ENCODE peak calls at places on chromosomes 11 and 22, in four cellular contexts. G is HCT116, P is spleen, F is transverse colon. Y is an unnamed sample.

GRCh38 chr11:123144707-123145106 is 50.3 kb downstream of the CLMP start:
- DNase-seq in G (no peak), P (no peak), F (no peak), Y (no peak)

GRCh38 chr22:43301866-43302265 is 41.3 kb downstream of the SCUBE1 start:
- DNase-seq in G (no peak), P (no peak), F (no peak), Y (no peak)

GRCh38 chr11:110130642-110131238 is 37.5 kb downstream of the ZC3H12C start:
- DNase-seq in G (no peak), P (no peak), F (peak), Y (no peak)

GRCh38 chr11:86218125-86219081 is 26.1 kb upstream of the EED start:
- DNase-seq in G (peak), P (peak), F (peak), Y (no peak)

GRCh38 chr22:20494978-20495860 is at the start of gene KLHL22:
- DNase-seq in G (no peak), P (no peak), F (peak), Y (peak)

GRCh38 chr11:111310088-111310487 is 11.7 kb downstream of the POU2AF3 start:
- DNase-seq in G (no peak), P (no peak), F (peak), Y (no peak)

GRCh38 chr11:57700425-57700824 is 11.6 kb downstream of the MED19 start:
- DNase-seq in G (no peak), P (no peak), F (no peak), Y (no peak)

GRCh38 chr11:76752321-76753175 is 30.6 kb upstream of the TSKU start:
- DNase-seq in G (no peak), P (peak), F (peak), Y (no peak)

GRCh38 chr11:106446961-106447360 is 369.5 kb downstream of the AASDHPPT start:
- DNase-seq in G (no peak), P (no peak), F (no peak), Y (no peak)

GRCh38 chr11:95230054-95231034 is 658 bp downstream of the SESN3 start:
- DNase-seq in G (no peak), P (no peak), F (peak), Y (no peak)

GRCh38 chr22:24554316-24555159 is at the start of gene GUCD1:
- DNase-seq in G (no peak), P (no peak), F (peak), Y (no peak)

GRCh38 chr22:49281467-49282340 is 546.0 kb downstream of the BRD1 start:
- DNase-seq in G (peak), P (peak), F (no peak), Y (no peak)

GRCh38 chr22:43236401-43237166 is 49.6 kb upstream of the TTLL12 start:
- DNase-seq in G (no peak), P (peak), F (no peak), Y (no peak)

GRCh38 chr22:23913306-23913660 is 19.1 kb downstream of the MIF start:
- DNase-seq in G (no peak), P (no peak), F (no peak), Y (peak)

GRCh38 chr11:68468217-68468828 is 7.8 kb downstream of the PPP6R3 start:
- DNase-seq in G (no peak), P (no peak), F (no peak), Y (no peak)

GRCh38 chr11:114438303-114438702 is 964 bp upstream of the REXO2 start:
- DNase-seq in G (no peak), P (no peak), F (no peak), Y (no peak)

GRCh38 chr11:110297726-110298297 is 1.4 kb upstream of the RDX start:
- DNase-seq in G (no peak), P (no peak), F (no peak), Y (no peak)

GRCh38 chr22:45877651-45878050 is 99.3 kb downstream of the WNT7B start:
- DNase-seq in G (no peak), P (peak), F (no peak), Y (no peak)

GRCh38 chr11:88886796-88887195 is 179.0 kb downstream of the GRM5 start:
- DNase-seq in G (peak), P (no peak), F (peak), Y (peak)

GRCh38 chr11:35142481-35143207 is 3.7 kb downstream of the CD44 start:
- DNase-seq in G (no peak), P (no peak), F (peak), Y (no peak)

GRCh38 chr22:40289991-40290459 is 56.3 kb upstream of the ADSL start:
- DNase-seq in G (no peak), P (peak), F (peak), Y (peak)

GRCh38 chr11:126282361-126282741 is 542 bp upstream of the TIRAP start:
- DNase-seq in G (no peak), P (peak), F (peak), Y (no peak)

GRCh38 chr11:10865837-10866270 is 8.0 kb upstream of the ZBED5 start:
- DNase-seq in G (no peak), P (no peak), F (no peak), Y (no peak)

GRCh38 chr11:36699271-36699670 is 101.2 kb upstream of the RAG2 start:
- DNase-seq in G (no peak), P (no peak), F (peak), Y (no peak)

GRCh38 chr11:113666584-113666983 is 39.5 kb downstream of the TMPRSS5 start:
- DNase-seq in G (no peak), P (no peak), F (no peak), Y (no peak)

GRCh38 chr11:117724104-117724503 is 72.9 kb downstream of the DSCAML1 start:
- DNase-seq in G (no peak), P (peak), F (no peak), Y (no peak)

GRCh38 chr11:38538866-38539651 is 1941.0 kb upstream of the RAG2 start:
- DNase-seq in G (no peak), P (no peak), F (no peak), Y (no peak)

GRCh38 chr11:124108158-124108557 is 7.1 kb upstream of the VWA5A start:
- DNase-seq in G (peak), P (no peak), F (peak), Y (no peak)

GRCh38 chr11:67369801-67370284 is 3.6 kb downstream of the CLCF1 start:
- DNase-seq in G (no peak), P (no peak), F (no peak), Y (no peak)

GRCh38 chr11:62976109-62976508 is 8.7 kb downstream of the SLC22A6 start:
- DNase-seq in G (peak), P (no peak), F (no peak), Y (no peak)

GRCh38 chr11:36292311-36292722 is 3.1 kb upstream of the COMMD9 start:
- DNase-seq in G (peak), P (no peak), F (no peak), Y (peak)

GRCh38 chr22:48431014-48431413 is 1396.7 kb downstream of the BRD1 start:
- DNase-seq in G (no peak), P (peak), F (no peak), Y (no peak)

GRCh38 chr22:47452184-47452583 is 689.7 kb downstream of the TBC1D22A start:
- DNase-seq in G (peak), P (no peak), F (no peak), Y (no peak)

GRCh38 chr11:120295110-120295509 is 30.0 kb upstream of the TLCD5 start:
- DNase-seq in G (no peak), P (no peak), F (peak), Y (no peak)

GRCh38 chr11:128915148-128915519 is 24.0 kb downstream of the KCNJ5 start:
- DNase-seq in G (no peak), P (peak), F (no peak), Y (no peak)

GRCh38 chr11:110728883-110729282 is 16.6 kb upstream of the ARHGAP20 start:
- DNase-seq in G (no peak), P (no peak), F (no peak), Y (no peak)

GRCh38 chr11:17781221-17781620 is 46.6 kb downstream of the KCNC1 start:
- DNase-seq in G (no peak), P (peak), F (no peak), Y (no peak)

DNA sequence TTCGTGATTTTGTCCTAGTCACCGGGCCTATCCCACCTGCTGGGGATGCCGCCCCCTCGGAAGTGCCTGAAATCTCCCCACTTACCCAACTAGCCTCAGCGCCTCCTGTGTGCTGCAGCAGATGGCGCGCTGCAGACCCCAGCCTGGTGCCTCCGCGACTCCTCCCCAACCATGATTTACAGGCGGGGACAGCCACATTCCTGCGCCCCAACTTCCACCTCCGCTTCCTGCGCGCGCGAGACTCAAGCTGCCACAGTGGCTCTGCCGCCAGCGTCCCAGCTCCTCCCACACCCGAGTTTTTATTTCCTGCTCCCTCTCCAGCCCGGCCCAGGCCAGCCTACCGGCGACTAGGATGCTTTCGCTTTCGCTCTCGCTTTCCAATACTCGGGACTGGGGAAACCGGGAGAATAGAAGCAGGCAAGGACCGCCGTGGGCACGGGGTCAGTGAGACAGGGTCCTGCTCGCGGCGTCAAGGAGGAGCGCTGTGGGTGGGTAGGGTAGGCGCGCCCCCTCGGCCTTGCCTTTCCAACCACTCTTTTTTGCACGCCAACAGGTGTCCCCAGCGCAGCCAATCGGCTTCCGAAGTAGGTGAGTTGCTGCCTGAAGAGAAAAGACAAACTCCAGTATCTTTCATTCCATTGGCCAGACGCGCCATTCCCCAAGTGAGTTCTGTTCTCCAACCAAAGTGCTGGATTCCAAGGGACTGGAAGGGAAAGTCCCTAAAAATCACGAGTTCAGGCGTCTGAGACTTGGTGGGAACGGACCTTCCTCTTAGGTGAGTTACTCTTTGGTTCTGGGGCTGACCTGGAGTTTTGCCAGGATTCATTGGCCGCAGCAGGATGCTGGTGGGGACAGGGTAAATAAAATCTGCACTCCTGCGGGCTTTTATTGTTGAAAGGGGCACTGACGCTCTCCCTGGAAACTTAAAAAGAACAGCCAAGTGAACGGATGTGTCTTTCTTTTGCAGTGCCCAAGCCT is at the start of gene FAM111A:
- DNase-seq in G (peak), P (peak), F (peak), Y (peak)
- TF ChIP-seq POLR2A in G (no peak), P (peak), F (peak), Y (peak)

GRCh38 chr11:355581-356458 is 13.5 kb upstream of the B4GALNT4 start:
- DNase-seq in G (peak), P (peak), F (peak), Y (peak)
- TF ChIP-seq POLR2A in G (peak), P (peak), F (peak), Y (no peak)

GRCh38 chr11:45225277-45225676 is 60.9 kb downstream of the SYT13 start:
- DNase-seq in G (no peak), P (no peak), F (no peak), Y (no peak)
- TF ChIP-seq POLR2A in G (no peak), P (no peak), F (no peak), Y (no peak)

GRCh38 chr11:72039108-72039850 is 40.6 kb downstream of the IL18BP start:
- DNase-seq in G (no peak), P (no peak), F (peak), Y (no peak)

GRCh38 chr11:72037554-72038311 is 39.0 kb downstream of the IL18BP start:
- DNase-seq in G (no peak), P (no peak), F (no peak), Y (no peak)

GRCh38 chr11:72036687-72037086 is 38.0 kb downstream of the IL18BP start:
- DNase-seq in G (no peak), P (no peak), F (no peak), Y (no peak)

GRCh38 chr11:72040497-72041363 is 39.6 kb downstream of the NUMA1 start:
- DNase-seq in G (peak), P (peak), F (peak), Y (peak)

GRCh38 chr11:72038491-72038890 is 39.8 kb downstream of the IL18BP start:
- DNase-seq in G (no peak), P (no peak), F (peak), Y (no peak)
- TF ChIP-seq POLR2A in G (no peak), P (no peak), F (no peak), Y (no peak)

GRCh38 chr11:65872555-65873279 is at the start of gene EFEMP2:
- DNase-seq in G (no peak), P (peak), F (no peak), Y (no peak)
- TF ChIP-seq POLR2A in G (no peak), P (no peak), F (no peak), Y (no peak)

DNA sequence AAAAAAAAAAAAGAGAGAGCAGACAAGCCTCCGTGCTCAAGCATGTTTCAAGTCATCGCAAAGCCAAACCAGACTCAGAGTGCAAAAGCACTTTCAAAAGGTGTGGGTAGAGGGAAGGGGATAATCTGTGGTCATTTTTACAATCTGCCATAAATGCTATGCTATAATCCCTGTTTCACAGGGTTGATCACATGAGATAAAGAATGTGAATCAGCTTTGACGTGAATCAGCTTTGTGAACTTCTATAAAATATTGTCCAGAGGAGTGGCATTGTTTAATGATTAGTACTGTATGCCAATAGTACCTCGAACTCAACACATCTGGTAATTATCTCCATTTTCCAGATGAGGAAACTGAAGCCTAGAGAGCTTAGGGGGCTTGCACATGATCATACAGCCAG is 20.0 kb upstream of the POLD3 start:
- DNase-seq in G (no peak), P (no peak), F (no peak), Y (no peak)
- TF ChIP-seq POLR2A in G (no peak), P (no peak), F (no peak), Y (no peak)